ENCODE peak calls at places on chromosomes 4 and X, in four cellular contexts. F is IMR-90, S is HCT116, A is tibial nerve. J is an unnamed sample.

GRCh38 chr4:7708981-7709380 is 230.7 kb downstream of the AFAP1 start:
- DNase-seq in S (no peak), A (no peak), F (no peak), J (no peak)

GRCh38 chr4:69497081-69497480 is 1.4 kb upstream of the UGT2B4 start:
- DNase-seq in F (no peak), A (no peak), S (no peak), J (no peak)

GRCh38 chr4:164803702-164804101 is 49.8 kb downstream of the SMIM31 start:
- DNase-seq in F (no peak), S (no peak), A (no peak), J (no peak)

GRCh38 chr4:38386011-38386551 is 277.9 kb upstream of the KLF3 start:
- DNase-seq in S (no peak), A (no peak), F (no peak), J (no peak)

GRCh38 chrX:104135677-104136076 is 21.1 kb downstream of the SLC25A53 start:
- DNase-seq in A (no peak), S (no peak), F (no peak), J (no peak)

GRCh38 chr4:84803720-84804119 is 162.8 kb downstream of the WDFY3 start:
- DNase-seq in F (peak; percentile 63), A (no peak), S (no peak), J (no peak)

GRCh38 chrX:68889244-68889643 is 60.4 kb downstream of the EFNB1 start:
- DNase-seq in F (no peak), S (no peak), A (no peak), J (no peak)

GRCh38 chrX:119753639-119754257 is 4.6 kb upstream of the SOWAHD start:
- DNase-seq in F (peak; percentile 24), S (peak; percentile 48), A (no peak), J (no peak)

GRCh38 chrX:45824471-45824870 is 623.8 kb upstream of the DIPK2B start:
- DNase-seq in S (peak; percentile 89), F (peak; percentile 96), A (no peak), J (peak; percentile 32)

GRCh38 chr4:88029556-88029955 is 22.1 kb downstream of the PKD2 start:
- DNase-seq in S (no peak), A (no peak), F (peak; percentile 33), J (no peak)
- TF ChIP-seq POLR2A in S (no peak), A (no peak), F (no peak), J (no peak)

DNA sequence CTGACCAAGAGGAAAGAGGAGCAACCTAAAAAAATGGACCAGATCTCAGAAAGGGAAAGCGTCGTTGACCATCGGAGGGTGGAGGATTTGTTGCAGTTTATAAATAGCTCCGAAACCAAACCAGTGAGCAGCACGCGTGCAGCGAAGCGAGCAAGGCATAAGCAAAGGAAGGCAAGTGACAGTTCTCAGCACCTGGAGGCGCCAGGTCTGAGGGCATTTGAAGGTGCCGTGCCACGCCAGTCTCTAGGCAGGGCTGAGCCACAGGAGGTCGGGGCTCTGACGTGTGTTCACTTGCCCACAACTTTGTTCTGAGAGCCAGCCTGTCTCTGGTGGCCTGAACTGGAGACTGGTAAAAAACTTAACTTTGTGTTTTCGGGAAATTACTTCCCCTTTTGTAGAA is 59.7 kb downstream of the TNIP2 start:
- DNase-seq in F (no peak), A (no peak), S (no peak), J (peak; percentile 64)
- H3K4me3 ChIP-seq in F (no peak overlapping the region), A (no peak overlapping the region), S (no peak overlapping the region), J (no peak overlapping the region)

GRCh38 chr4:39415678-39416283 is 9.1 kb downstream of the KLB start:
- DNase-seq in S (no peak), F (no peak), A (no peak), J (no peak)

GRCh38 chr4:39406763-39407583 is at the start of gene KLB:
- DNase-seq in S (no peak), A (no peak), F (no peak), J (no peak)

GRCh38 chr4:39407584-39407885 is 805 bp downstream of the KLB start:
- DNase-seq in A (no peak), S (no peak), F (no peak), J (no peak)

DNA sequence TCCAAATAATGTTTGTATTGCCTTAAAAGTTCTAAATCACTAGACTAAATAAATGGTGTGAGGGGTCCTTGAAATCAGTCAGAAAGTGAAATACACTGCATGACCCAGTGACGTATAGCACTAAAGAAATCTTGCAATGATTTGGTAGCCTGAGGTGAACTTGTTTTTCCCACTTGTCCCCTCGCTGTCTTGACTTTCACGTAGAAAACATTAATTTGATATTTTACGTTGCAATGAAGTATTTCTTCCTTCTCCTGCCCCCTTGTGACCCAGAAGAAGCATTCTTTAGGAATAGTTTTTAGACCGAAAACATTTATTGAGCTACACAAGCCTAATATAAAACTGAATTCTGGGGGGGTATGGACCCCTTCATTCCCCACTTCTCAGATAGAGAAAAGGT is 3.7 kb downstream of the KLB start:
- DNase-seq in A (no peak), F (no peak), S (no peak), J (no peak)
- TF ChIP-seq CTCF in A (no peak), F (peak; percentile 25), S (no peak), J (no peak)

GRCh38 chr4:102826105-102826889 is 1.1 kb downstream of the UBE2D3 start:
- DNase-seq in A (no peak), S (no peak), F (no peak), J (no peak)
- TF ChIP-seq POLR2A in A (no peak), S (no peak), F (no peak), J (no peak)

GRCh38 chr4:142354041-142354440 is 492.1 kb downstream of the INPP4B start:
- DNase-seq in S (no peak), F (peak; percentile 17), A (no peak), J (no peak)

GRCh38 chr4:142350886-142351285 is 495.2 kb downstream of the INPP4B start:
- DNase-seq in F (peak; percentile 50), A (no peak), S (no peak), J (no peak)

GRCh38 chr4:142352682-142353081 is 493.4 kb downstream of the INPP4B start:
- DNase-seq in F (no peak), A (no peak), S (no peak), J (no peak)

GRCh38 chr4:142353149-142353738 is 492.9 kb downstream of the INPP4B start:
- DNase-seq in S (peak; percentile 69), F (peak; percentile 80), A (no peak), J (no peak)

DNA sequence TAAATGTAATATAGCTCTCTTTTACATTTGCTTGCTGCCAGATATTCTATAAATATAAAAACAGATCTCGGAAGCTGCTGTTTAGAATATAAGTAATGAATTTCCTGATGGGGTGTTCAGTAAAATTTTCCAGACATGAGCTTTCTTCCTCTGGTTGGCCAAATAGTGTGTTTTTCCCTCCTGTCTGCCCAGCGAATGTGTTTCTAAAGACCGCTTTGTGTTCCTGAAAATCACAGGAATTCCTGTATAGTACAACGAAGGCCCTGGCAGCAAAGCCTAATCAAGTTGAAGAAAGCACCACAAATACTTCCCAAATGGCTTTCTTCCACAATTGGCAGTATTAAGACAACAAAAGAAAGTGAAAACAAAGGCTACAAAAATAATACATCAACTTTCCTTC is 494.1 kb downstream of the INPP4B start:
- DNase-seq in F (no peak), A (no peak), S (no peak), J (no peak)
- H3K4me3 ChIP-seq in F (peak overlapping the region; percentile 17), A (no peak overlapping the region), S (no peak overlapping the region), J (no peak overlapping the region)

DNA sequence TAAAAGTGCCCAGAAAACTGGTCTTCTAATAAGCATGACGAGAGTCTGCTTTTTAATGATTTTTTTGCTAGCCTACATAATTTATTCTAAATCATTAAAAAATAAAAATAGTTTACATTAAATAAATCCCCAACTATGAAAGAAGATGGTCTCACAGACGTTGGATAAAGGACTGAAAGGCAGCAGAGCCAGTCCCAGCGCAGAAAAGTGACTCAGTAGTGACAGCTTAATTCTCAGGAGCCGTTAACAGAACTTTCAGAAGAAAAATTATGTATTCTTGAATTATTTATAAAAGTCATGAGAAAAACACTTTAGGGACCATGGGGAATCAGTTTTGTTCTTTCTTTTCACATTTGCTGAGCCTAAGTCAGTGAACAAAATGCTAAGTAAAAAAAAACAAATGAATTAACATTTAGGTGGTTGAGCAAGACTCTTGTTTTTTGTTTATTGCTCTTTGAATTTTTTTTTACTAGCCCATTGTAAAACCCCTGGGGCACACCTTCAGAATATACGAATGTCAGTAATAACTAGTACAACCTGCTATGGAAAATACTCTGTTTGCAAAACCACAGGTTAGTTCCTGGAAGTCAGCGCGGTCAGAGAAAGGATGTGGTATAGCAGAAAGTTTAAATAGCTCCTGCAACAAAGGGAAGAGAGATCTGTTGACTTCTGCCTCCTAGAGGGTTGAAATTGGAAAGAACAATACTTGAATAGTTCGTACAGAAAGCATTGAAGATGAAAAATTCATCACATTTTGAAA is 50.4 kb upstream of the CCDC160 start:
- DNase-seq in F (no peak), S (no peak), A (no peak), J (no peak)
- TF ChIP-seq CTCF in F (no peak), S (no peak), A (no peak), J (no peak)

GRCh38 chrX:153628665-153629064 is 18.3 kb upstream of the DUSP9 start:
- DNase-seq in A (no peak), F (no peak), S (no peak), J (no peak)

GRCh38 chrX:153628129-153628528 is 18.9 kb upstream of the DUSP9 start:
- DNase-seq in A (no peak), S (no peak), F (no peak), J (no peak)

GRCh38 chrX:153626025-153626633 is 20.9 kb upstream of the DUSP9 start:
- DNase-seq in A (no peak), F (no peak), S (no peak), J (no peak)

GRCh38 chrX:153627675-153628111 is 19.3 kb upstream of the DUSP9 start:
- DNase-seq in S (no peak), F (no peak), A (no peak), J (no peak)

GRCh38 chrX:153626863-153627674 is 19.9 kb upstream of the DUSP9 start:
- DNase-seq in A (no peak), S (no peak), F (no peak), J (no peak)
- TF ChIP-seq POLR2A in A (no peak), S (no peak), F (no peak), J (no peak)

J was measured in lower leg skin.